ENCODE peak calls at places on chromosome 3, in six cellular contexts. A is tibial artery, J is breast epithelium, V is ovary, S is IMR-90, Y is astrocyte. H is an unnamed sample. For H3K4me1 and H3K9me3, the result is how much of the 10 kb centered on the place peaks cover.

GRCh38 chr3:49415931-49416601 is 3.8 kb downstream of the TCTA start:
- DNase-seq in A (no peak), J (no peak), V (no peak), S (no peak), Y (no peak), H (no peak)

GRCh38 chr3:187735837-187736236 is 9.4 kb downstream of the BCL6 start:
- DNase-seq in A (no peak), J (peak), V (no peak), S (no peak), Y (no peak), H (no peak)

GRCh38 chr3:139803294-139803693 is 125.5 kb upstream of the NMNAT3 start:
- DNase-seq in A (no peak), J (no peak), V (no peak), S (no peak), Y (no peak), H (no peak)

GRCh38 chr3:180467177-180467576 is 134.8 kb upstream of the TTC14 start:
- DNase-seq in A (no peak), J (no peak), V (no peak), S (no peak), Y (no peak), H (no peak)

GRCh38 chr3:73669268-73669667 is 44.5 kb upstream of the PDZRN3 start:
- DNase-seq in A (no peak), J (no peak), V (no peak), S (peak), Y (peak), H (no peak)

GRCh38 chr3:105274958-105275357 is 91.8 kb upstream of the ALCAM start:
- DNase-seq in A (no peak), J (no peak), V (no peak), S (peak), Y (peak), H (peak)

GRCh38 chr3:99747915-99748314 is 69.7 kb upstream of the CMSS1 start:
- DNase-seq in A (no peak), J (no peak), V (no peak), S (peak), Y (peak), H (no peak)

GRCh38 chr3:45795882-45796765 is at the start of gene SLC6A20:
- DNase-seq in A (no peak), J (no peak), V (no peak), S (no peak), Y (no peak), H (no peak)

GRCh38 chr3:4772171-4772804 is 206.9 kb upstream of the BHLHE40 start:
- DNase-seq in A (peak), J (peak), V (peak), S (peak), Y (peak), H (no peak)

GRCh38 chr3:196141866-196142673 is 60.2 kb upstream of the TFRC start:
- DNase-seq in A (no peak), J (peak), V (no peak), S (no peak), Y (no peak), H (no peak)

GRCh38 chr3:70127192-70127591 is 127.7 kb downstream of the SAMMSON start:
- DNase-seq in A (no peak), J (no peak), V (no peak), S (no peak), Y (no peak), H (no peak)

GRCh38 chr3:183341545-183342288 is 86.7 kb downstream of the MCF2L2 start:
- DNase-seq in A (no peak), J (no peak), V (no peak), S (no peak), Y (no peak), H (no peak)

GRCh38 chr3:174439621-174440349 is 419.3 kb upstream of the NAALADL2 start:
- DNase-seq in A (no peak), J (peak), V (peak), S (peak), Y (peak), H (no peak)

GRCh38 chr3:128226794-128227399 is 73.6 kb downstream of the EEFSEC start:
- DNase-seq in A (no peak), J (no peak), V (no peak), S (peak), Y (no peak), H (no peak)

GRCh38 chr3:43531835-43532234 is 90.0 kb downstream of the ANO10 start:
- DNase-seq in A (no peak), J (no peak), V (no peak), S (peak), Y (peak), H (no peak)

GRCh38 chr3:129002573-129003569 is 1.8 kb downstream of the EFCC1 start:
- DNase-seq in A (peak), J (no peak), V (no peak), S (no peak), Y (no peak), H (no peak)

GRCh38 chr3:114319453-114319852 is 25.6 kb downstream of the TIGIT start:
- DNase-seq in A (no peak), J (no peak), V (no peak), S (peak), Y (peak), H (no peak)

GRCh38 chr3:63231556-63231955 is 46.6 kb upstream of the SYNPR start:
- DNase-seq in A (no peak), J (no peak), V (no peak), S (no peak), Y (no peak), H (no peak)

GRCh38 chr3:106337116-106337515 is 468.3 kb upstream of the CBLB start:
- DNase-seq in A (no peak), J (no peak), V (no peak), S (peak), Y (peak), H (no peak)

GRCh38 chr3:171354049-171354705 is 106.0 kb downstream of the TNIK start:
- DNase-seq in A (no peak), J (no peak), V (no peak), S (no peak), Y (no peak), H (no peak)

GRCh38 chr3:46490338-46491084 is 7.3 kb upstream of the RTP3 start:
- DNase-seq in A (no peak), J (no peak), V (no peak), S (peak), Y (peak), H (no peak)

GRCh38 chr3:192422321-192422997 is 304.9 kb downstream of the FGF12 start:
- DNase-seq in A (no peak), J (no peak), V (no peak), S (no peak), Y (peak), H (no peak)

GRCh38 chr3:19221081-19221480 is 72.8 kb downstream of the KCNH8 start:
- DNase-seq in A (no peak), J (no peak), V (no peak), S (no peak), Y (no peak), H (no peak)

GRCh38 chr3:126692858-126693257 is 11.2 kb upstream of the CHCHD6 start:
- DNase-seq in A (no peak), J (no peak), V (no peak), S (no peak), Y (no peak), H (no peak)

GRCh38 chr3:111737056-111737711 is 121.9 kb upstream of the PHLDB2 start:
- DNase-seq in A (peak), J (no peak), V (peak), S (no peak), Y (no peak), H (no peak)

GRCh38 chr3:99659032-99659431 is 20.6 kb downstream of the COL8A1 start:
- DNase-seq in A (peak), J (no peak), V (no peak), S (peak), Y (peak), H (peak)

GRCh38 chr3:167880183-167880582 is 144.7 kb downstream of the SERPINI1 start:
- DNase-seq in A (no peak), J (no peak), V (no peak), S (no peak), Y (no peak), H (no peak)

GRCh38 chr3:18951333-18951732 is 197.0 kb upstream of the KCNH8 start:
- DNase-seq in A (no peak), J (no peak), V (no peak), S (no peak), Y (no peak), H (no peak)

GRCh38 chr3:77931272-77932009 is 891.5 kb downstream of the ROBO2 start:
- DNase-seq in A (no peak), J (no peak), V (peak), S (peak), Y (peak), H (no peak)

GRCh38 chr3:15932348-15933300 is 134.8 kb upstream of the ANKRD28 start:
- DNase-seq in A (no peak), J (no peak), V (no peak), S (peak), Y (no peak), H (no peak)

GRCh38 chr3:195416795-195417194 is 26.0 kb downstream of the ACAP2 start:
- DNase-seq in A (no peak), J (no peak), V (no peak), S (no peak), Y (peak), H (no peak)

GRCh38 chr3:55246016-55246415 is 241.1 kb downstream of the WNT5A start:
- DNase-seq in A (no peak), J (no peak), V (no peak), S (peak), Y (no peak), H (no peak)

DNA sequence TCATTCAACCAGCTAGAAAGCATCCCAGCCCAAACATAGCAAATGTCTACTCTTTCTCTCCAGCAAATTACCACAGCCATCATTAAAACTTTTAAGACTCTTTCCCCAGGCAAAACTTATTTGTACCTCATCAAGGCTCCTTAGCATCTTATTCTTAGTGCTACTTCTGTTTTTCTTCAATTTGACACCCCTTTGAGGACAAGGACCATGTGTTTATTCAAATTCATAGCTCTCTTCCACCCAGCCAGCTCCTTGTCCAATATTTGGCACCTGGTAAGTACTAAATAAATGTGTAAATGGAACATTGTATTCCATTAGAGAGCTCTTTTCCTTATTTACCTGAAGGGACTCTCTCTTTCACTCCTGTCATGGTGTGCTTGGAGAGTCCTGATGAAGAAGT is 89.8 kb downstream of the IMPG2 start:
- DNase-seq in A (no peak), J (no peak), V (no peak), S (no peak), Y (no peak), H (no peak)
- H3K27ac ChIP-seq in A (no peak), J (no peak), V (no peak), S (no peak), Y (no peak), H (no peak)

GRCh38 chr3:147378186-147378503 is 28.2 kb downstream of the ZIC4 start:
- DNase-seq in A (no peak), J (no peak), V (no peak), S (no peak), Y (no peak), H (no peak)

GRCh38 chr3:147381610-147382009 is 24.7 kb downstream of the ZIC4 start:
- DNase-seq in A (no peak), J (no peak), V (no peak), S (no peak), Y (no peak), H (no peak)

GRCh38 chr3:147380996-147381376 is 25.4 kb downstream of the ZIC4 start:
- DNase-seq in A (no peak), J (no peak), V (no peak), S (no peak), Y (no peak), H (no peak)

GRCh38 chr3:147380271-147380995 is 25.9 kb downstream of the ZIC4 start:
- DNase-seq in A (no peak), J (no peak), V (no peak), S (no peak), Y (no peak), H (no peak)

DNA sequence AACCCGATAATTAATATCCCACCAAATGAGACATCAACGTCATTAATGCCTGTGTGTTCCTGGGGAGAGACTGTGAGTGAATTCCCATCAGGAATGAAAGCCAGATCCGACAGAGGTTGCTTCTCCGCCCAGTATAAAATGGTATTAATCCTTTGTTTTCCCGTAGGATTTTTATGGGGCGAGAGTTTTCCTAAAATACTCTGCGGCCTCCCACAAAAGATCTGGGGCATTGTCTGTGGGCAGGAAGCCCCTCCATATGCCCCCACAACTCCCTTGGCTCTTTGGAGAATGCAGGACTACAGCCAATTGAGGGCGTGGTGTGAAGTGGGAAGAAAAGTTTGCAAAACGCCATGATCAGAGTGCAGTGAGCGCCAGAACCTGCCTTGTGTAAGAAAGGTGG is 26.7 kb downstream of the ZIC4 start:
- DNase-seq in A (no peak), J (no peak), V (no peak), S (no peak), Y (no peak), H (no peak)
- H3K4me1 ChIP-seq in A (under half), J (under half), V (under half), S (under half), Y (under half), H (under half)

GRCh38 chr3:75506603-75507002 is 157.5 kb upstream of the FRG2C start:
- DNase-seq in A (no peak), J (no peak), V (no peak), S (no peak), Y (no peak), H (no peak)
- H3K9me3 ChIP-seq in A (under half), J (under half), V (under half), S (under half), Y (under half), H (under half)

DNA sequence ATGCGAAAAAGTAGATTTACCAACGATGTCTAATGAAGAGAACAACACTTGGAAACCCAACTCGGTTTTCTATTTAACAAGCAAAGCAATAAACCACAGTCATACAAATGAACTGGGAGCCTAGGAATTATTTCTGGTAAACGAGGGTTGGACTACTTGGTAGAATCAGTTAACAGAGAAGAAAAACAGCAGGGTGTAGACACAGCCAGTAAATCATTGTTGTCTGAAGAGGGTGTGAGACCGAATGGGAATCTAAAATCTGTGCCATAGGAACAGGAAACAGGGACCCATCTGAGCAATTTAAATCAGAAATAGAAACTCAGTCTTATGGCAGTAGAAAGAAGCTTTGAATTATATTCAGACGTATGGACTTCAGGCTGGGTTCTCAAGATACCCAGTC is 298.5 kb downstream of the LRRC3B start:
- DNase-seq in A (no peak), J (no peak), V (no peak), S (no peak), Y (no peak), H (no peak)
- H3K27ac ChIP-seq in A (no peak), J (no peak), V (no peak), S (no peak), Y (no peak), H (no peak)

GRCh38 chr3:59258591-59258990 is 208.8 kb upstream of the CFAP20DC start:
- DNase-seq in A (no peak), J (no peak), V (no peak), S (no peak), Y (no peak), H (no peak)
- H3K4me1 ChIP-seq in A (under half), J (under half), V (under half), S (under half), Y (under half), H (under half)

GRCh38 chr3:186400026-186400425 is 38.0 kb upstream of the DGKG start:
- DNase-seq in A (no peak), J (no peak), V (no peak), S (no peak), Y (no peak), H (no peak)

GRCh38 chr3:186400677-186401076 is 38.6 kb upstream of the DGKG start:
- DNase-seq in A (no peak), J (no peak), V (no peak), S (no peak), Y (no peak), H (no peak)

DNA sequence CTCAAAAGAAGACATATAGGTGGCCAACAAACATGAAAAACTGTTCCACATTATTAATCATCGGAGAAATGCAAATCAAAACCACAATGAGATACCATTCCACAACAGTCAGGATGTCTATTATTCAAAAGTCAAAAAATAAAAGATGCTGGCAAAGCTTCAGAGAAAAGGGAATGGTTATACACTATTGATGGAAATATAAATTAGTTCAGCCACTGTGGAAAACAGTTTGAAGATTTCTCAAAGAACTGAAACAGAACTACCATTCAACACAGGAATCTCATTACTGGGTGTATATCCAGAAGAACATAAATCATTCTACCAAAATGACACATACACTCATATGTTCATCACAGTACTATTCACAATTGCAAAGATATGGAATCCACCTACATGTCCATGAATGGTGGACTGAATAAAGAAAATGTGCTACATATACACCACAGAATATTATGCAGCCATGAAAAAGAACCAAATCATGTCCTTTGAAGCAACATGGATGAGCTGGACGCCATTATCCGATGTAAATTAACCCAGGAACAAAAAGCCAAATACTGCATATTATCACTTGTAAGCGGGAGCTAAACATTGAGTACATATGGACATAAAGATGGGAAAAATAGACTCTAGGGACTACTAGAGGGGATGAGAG is 32.7 kb upstream of the DGKG start:
- DNase-seq in A (no peak), J (no peak), V (no peak), S (no peak), Y (peak), H (no peak)
- H3K9me3 ChIP-seq in A (under half), J (under half), V (under half), S (under half), Y (under half), H (under half)

DNA sequence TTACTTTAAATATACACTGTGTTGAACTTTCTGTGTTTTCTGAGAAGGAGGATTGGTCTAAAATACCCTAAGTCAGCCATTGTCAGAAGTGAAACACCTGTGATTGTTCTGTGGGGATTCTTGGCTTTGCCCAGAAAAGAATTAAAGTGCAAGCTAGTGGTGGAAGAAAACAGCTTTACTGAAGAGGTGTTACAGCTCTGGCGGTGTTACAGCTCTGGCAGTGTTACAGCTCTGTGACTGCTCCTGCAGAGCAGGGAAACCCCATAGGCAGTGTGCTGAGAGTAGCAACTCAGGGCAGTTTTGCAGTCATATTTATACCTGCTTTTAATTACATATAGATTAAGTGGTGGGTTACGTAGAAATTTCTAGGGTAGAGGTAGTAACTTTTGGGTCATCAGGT is 66.6 kb downstream of the C3orf20 start:
- DNase-seq in A (no peak), J (no peak), V (no peak), S (no peak), Y (no peak), H (no peak)
- H3K27ac ChIP-seq in A (no peak), J (no peak), V (no peak), S (no peak), Y (no peak), H (no peak)

GRCh38 chr3:134918448-134918847 is 123.4 kb downstream of the EPHB1 start:
- DNase-seq in A (no peak), J (no peak), V (no peak), S (no peak), Y (no peak), H (no peak)
- H3K4me1 ChIP-seq in A (under half), J (under half), V (under half), S (under half), Y (under half), H (under half)

DNA sequence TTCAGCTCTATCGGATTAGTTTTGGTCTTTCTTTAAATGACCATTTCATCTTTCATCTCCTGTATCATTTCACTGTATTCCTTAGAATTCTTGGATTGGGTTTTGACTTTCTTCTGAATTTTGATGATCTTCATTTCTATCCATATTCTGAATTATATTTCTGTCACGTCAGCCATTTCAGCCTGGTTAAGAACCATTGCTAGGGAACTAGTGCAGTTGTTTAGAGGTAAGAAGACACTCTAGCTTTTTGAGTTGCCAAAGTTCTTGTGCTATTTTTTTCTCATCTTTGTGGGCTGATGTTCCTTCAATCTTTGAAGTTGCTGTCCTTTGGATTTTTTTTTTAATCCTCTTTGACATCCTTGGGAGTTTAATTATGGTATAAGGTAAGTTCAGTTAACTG is 54.6 kb downstream of the STRIT1 start:
- DNase-seq in A (no peak), J (no peak), V (no peak), S (no peak), Y (no peak), H (no peak)
- H3K9me3 ChIP-seq in A (under half), J (under half), V (under half), S (under half), Y (under half), H (under half)

GRCh38 chr3:11589706-11590105 is 54.0 kb downstream of the VGLL4 start:
- DNase-seq in A (no peak), J (no peak), V (no peak), S (no peak), Y (no peak), H (no peak)

GRCh38 chr3:11587766-11588165 is 55.9 kb downstream of the VGLL4 start:
- DNase-seq in A (peak), J (no peak), V (no peak), S (no peak), Y (no peak), H (no peak)

GRCh38 chr3:11591006-11591360 is 52.7 kb downstream of the VGLL4 start:
- DNase-seq in A (no peak), J (no peak), V (no peak), S (peak), Y (peak), H (no peak)

GRCh38 chr3:11588755-11589154 is 55.0 kb downstream of the VGLL4 start:
- DNase-seq in A (peak), J (no peak), V (no peak), S (no peak), Y (no peak), H (no peak)

GRCh38 chr3:11588338-11588737 is 55.4 kb downstream of the VGLL4 start:
- DNase-seq in A (peak), J (no peak), V (no peak), S (no peak), Y (no peak), H (no peak)
- H3K27ac ChIP-seq in A (peak), J (peak), V (peak), S (peak), Y (no peak), H (no peak)

H was measured in RWPE2.